ENCODE peak calls at places on chromosomes 1 and 21, in four cellular contexts. C is astrocyte, E is left lung, H is PC-3. Z is an unnamed sample.

GRCh38 chr1:244603498-244603897 is 49.4 kb upstream of the DESI2 start:
- DNase-seq in C (no peak), E (no peak), H (peak; percentile 82), Z (no peak)

GRCh38 chr21:36847189-36847588 is 119.3 kb downstream of the HLCS start:
- DNase-seq in C (peak; percentile 72), E (no peak), H (peak; percentile 89), Z (peak; percentile 47)

GRCh38 chr1:208791458-208791857 is 547.3 kb upstream of the PLXNA2 start:
- DNase-seq in C (peak; percentile 36), E (no peak), H (peak; percentile 24), Z (no peak)

GRCh38 chr1:40630488-40631223 is 34.8 kb downstream of the RIMS3 start:
- DNase-seq in C (no peak), E (no peak), H (peak; percentile 25), Z (no peak)

GRCh38 chr21:44455524-44456206 is 355 bp downstream of the LRRC3 start:
- DNase-seq in C (no peak), E (peak; percentile 62), H (peak; percentile 49), Z (no peak)

GRCh38 chr1:151596166-151596933 is 15.5 kb upstream of the SNX27 start:
- DNase-seq in C (peak; percentile 65), E (no peak), H (peak; percentile 92), Z (no peak)

GRCh38 chr1:161702250-161702649 is 4.8 kb upstream of the FCRLA start:
- DNase-seq in C (no peak), E (no peak), H (peak; percentile 25), Z (no peak)

GRCh38 chr21:31945576-31945975 is 72.8 kb downstream of the HUNK start:
- DNase-seq in C (peak; percentile 55), E (no peak), H (peak; percentile 53), Z (peak; percentile 60)

GRCh38 chr1:6350416-6351088 is 43.0 kb downstream of the ACOT7 start:
- DNase-seq in C (no peak), E (peak; percentile 83), H (peak; percentile 82), Z (no peak)

GRCh38 chr1:224544711-224545110 is 71.4 kb upstream of the CNIH3 start:
- DNase-seq in C (no peak), E (no peak), H (no peak), Z (no peak)

GRCh38 chr21:42315296-42315891 is at the start of gene TFF3:
- DNase-seq in C (no peak), E (no peak), H (peak; percentile 25), Z (no peak)

GRCh38 chr1:159055181-159055621 is 21.4 kb downstream of the AIM2 start:
- DNase-seq in C (no peak), E (no peak), H (no peak), Z (no peak)

GRCh38 chr1:54853096-54853792 is 33.8 kb downstream of the DHCR24 start:
- DNase-seq in C (no peak), E (no peak), H (no peak), Z (no peak)

GRCh38 chr1:156489166-156489934 is 11.2 kb downstream of the MEF2D start:
- DNase-seq in C (no peak), E (no peak), H (no peak), Z (no peak)

GRCh38 chr1:51543877-51544276 is 24.8 kb upstream of the EPS15 start:
- DNase-seq in C (no peak), E (no peak), H (peak; percentile 63), Z (no peak)

GRCh38 chr1:62716397-62716796 is 28.2 kb upstream of the DOCK7 start:
- DNase-seq in C (no peak), E (no peak), H (no peak), Z (no peak)

GRCh38 chr1:178541829-178542553 is 29.1 kb downstream of the TEX35 start:
- DNase-seq in C (no peak), E (peak; percentile 66), H (peak; percentile 27), Z (no peak)

GRCh38 chr1:42743302-42744029 is 3.4 kb upstream of the CLDN19 start:
- DNase-seq in C (no peak), E (no peak), H (no peak), Z (no peak)

GRCh38 chr1:40665335-40666171 is at the start of gene RIMS3:
- DNase-seq in C (no peak), E (peak; percentile 85), H (peak; percentile 63), Z (no peak)

GRCh38 chr1:11501906-11502485 is 23.0 kb downstream of the DISP3 start:
- DNase-seq in C (no peak), E (no peak), H (no peak), Z (no peak)

GRCh38 chr1:145999321-146000024 is 3.1 kb upstream of the TXNIP start:
- DNase-seq in C (no peak), E (no peak), H (peak; percentile 39), Z (no peak)

GRCh38 chr1:233982827-233983518 is 78.5 kb downstream of the SLC35F3 start:
- DNase-seq in C (no peak), E (no peak), H (no peak), Z (no peak)

GRCh38 chr1:31762726-31763670 is 1.1 kb downstream of the ADGRB2 start:
- DNase-seq in C (no peak), E (peak; percentile 56), H (peak; percentile 76), Z (no peak)

GRCh38 chr1:156346636-156347035 is 8.3 kb downstream of the TSACC start:
- DNase-seq in C (peak; percentile 49), E (no peak), H (no peak), Z (peak; percentile 55)

GRCh38 chr1:65881070-65881594 is 88.4 kb downstream of the PDE4B start:
- DNase-seq in C (peak; percentile 48), E (no peak), H (no peak), Z (no peak)

GRCh38 chr21:37047079-37047478 is 25.8 kb downstream of the PIGP start:
- DNase-seq in C (no peak), E (no peak), H (peak; percentile 83), Z (no peak)

GRCh38 chr1:233233508-233234040 is 62.0 kb downstream of the PCNX2 start:
- DNase-seq in C (no peak), E (no peak), H (no peak), Z (no peak)

GRCh38 chr21:39849014-39849655 is 18.1 kb upstream of the PCP4 start:
- DNase-seq in C (peak; percentile 74), E (no peak), H (no peak), Z (no peak)

GRCh38 chr21:44065428-44065827 is 41.8 kb upstream of the PWP2 start:
- DNase-seq in C (peak; percentile 9), E (peak; percentile 47), H (no peak), Z (no peak)

GRCh38 chr1:4654764-4655673 is 610 bp downstream of the AJAP1 start:
- DNase-seq in C (no peak), E (no peak), H (no peak), Z (no peak)

GRCh38 chr1:218817747-218818146 is 355.9 kb upstream of the LYPLAL1 start:
- DNase-seq in C (no peak), E (no peak), H (no peak), Z (no peak)

GRCh38 chr1:60088620-60089155 is 15.1 kb upstream of the C1orf87 start:
- DNase-seq in C (no peak), E (no peak), H (peak; percentile 30), Z (no peak)

GRCh38 chr1:64172458-64172983 is 30.9 kb upstream of the UBE2U start:
- DNase-seq in C (peak; percentile 39), E (no peak), H (peak; percentile 91), Z (no peak)

GRCh38 chr1:4973341-4973740 is 318.9 kb downstream of the AJAP1 start:
- DNase-seq in C (no peak), E (no peak), H (no peak), Z (no peak)

GRCh38 chr1:205998457-205999241 is 4.5 kb downstream of the RAB7B start:
- DNase-seq in C (no peak), E (no peak), H (no peak), Z (no peak)

GRCh38 chr1:199691540-199691939 is 336.0 kb upstream of the NR5A2 start:
- DNase-seq in C (peak; percentile 91), E (no peak), H (peak; percentile 65), Z (peak; percentile 65)

GRCh38 chr1:88990426-88990825 is 2.0 kb downstream of the KYAT3 start:
- DNase-seq in C (no peak), E (no peak), H (no peak), Z (no peak)
- H3K4me3 ChIP-seq in C (no peak overlapping the region), E (no peak overlapping the region), H (peak overlapping the region; percentile 77), Z (no peak overlapping the region)

DNA sequence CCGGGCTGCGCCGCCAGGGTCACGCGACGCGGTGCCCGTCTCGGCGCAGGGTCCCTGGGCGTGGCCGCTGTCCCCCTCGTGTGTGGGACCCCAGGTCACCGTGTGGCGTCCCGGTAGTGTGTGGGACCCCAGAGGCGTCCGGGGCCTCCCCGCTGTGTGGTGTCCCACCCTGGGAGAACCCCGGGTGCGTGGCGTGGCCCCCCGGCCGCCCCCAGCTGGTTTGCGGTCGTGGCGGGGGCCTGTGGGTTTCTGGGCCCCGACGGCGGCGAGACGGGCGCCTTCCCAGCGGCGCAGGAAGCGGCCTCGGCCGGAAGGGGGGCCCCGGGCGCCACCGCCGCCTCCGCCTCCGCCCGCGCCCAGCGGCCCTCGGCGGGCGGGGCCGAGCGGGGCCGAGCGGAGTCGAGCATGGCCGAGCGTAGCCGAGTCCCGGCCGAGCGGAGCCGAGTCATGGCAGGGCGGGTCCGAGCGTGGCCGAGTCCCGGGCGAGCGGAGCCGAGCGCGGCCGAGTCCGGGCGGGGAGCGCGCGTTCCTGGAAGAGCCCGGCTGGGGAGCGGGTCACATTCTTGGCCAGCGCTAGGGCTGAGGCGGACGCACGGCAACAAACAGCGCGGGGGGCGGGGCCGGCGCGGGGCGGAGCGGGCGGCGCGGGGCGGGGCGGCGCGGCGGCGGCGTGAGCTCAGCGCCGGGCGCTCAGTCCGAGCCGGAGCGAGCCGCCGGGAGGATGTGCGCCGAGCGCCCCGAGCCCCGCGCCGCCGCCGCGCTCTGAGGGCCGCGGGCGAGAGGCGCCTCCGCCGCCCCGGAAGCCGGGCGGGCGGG is 570 bp upstream of the SKI start:
- DNase-seq in C (peak; percentile 83), E (peak; percentile 95), H (peak; percentile 99), Z (no peak)
- TF ChIP-seq CTCF in C (no peak), E (no peak), H (no peak), Z (no peak)

GRCh38 chr1:109111386-109112055 is 2.4 kb upstream of the ELAPOR1 start:
- DNase-seq in C (no peak), E (no peak), H (no peak), Z (no peak)
- H3K4me3 ChIP-seq in C (no peak overlapping the region), E (no peak overlapping the region), H (no peak overlapping the region), Z (no peak overlapping the region)

GRCh38 chr1:203217668-203218067 is 11.8 kb downstream of the CHIT1 start:
- DNase-seq in C (no peak), E (no peak), H (no peak), Z (no peak)

GRCh38 chr1:203219171-203219570 is 10.3 kb downstream of the CHIT1 start:
- DNase-seq in C (no peak), E (no peak), H (no peak), Z (no peak)

GRCh38 chr1:203216274-203217138 is 13.0 kb downstream of the CHIT1 start:
- DNase-seq in C (peak; percentile 20), E (peak; percentile 45), H (peak; percentile 88), Z (no peak)

GRCh38 chr1:203215573-203215972 is 13.9 kb downstream of the CHIT1 start:
- DNase-seq in C (no peak), E (no peak), H (no peak), Z (no peak)

DNA sequence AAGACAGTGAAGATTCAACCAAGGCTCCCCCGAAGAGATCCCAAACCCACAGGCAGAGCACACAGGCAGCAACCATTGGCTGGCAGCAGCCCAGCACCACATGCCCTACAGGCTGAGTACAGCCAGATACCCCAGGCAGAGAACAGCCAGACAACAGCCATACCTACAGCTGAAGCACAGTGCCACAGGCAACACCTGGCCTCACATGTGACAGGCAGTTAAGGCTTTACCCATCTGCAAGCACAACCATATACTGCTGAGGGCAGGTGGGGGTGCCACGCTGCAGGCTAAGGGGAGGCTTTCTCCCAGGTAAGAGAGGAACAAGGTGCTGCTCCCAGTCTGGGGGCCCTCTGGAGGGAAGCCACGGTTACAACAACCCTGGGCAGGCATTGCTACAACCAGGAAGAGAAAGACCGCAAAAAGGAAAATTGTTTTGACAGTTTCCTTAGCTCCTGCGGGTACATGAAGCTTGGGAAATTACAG is 12.3 kb downstream of the CHIT1 start:
- DNase-seq in C (no peak), E (no peak), H (peak; percentile 30), Z (no peak)
- TF ChIP-seq CTCF in C (no peak), E (no peak), H (peak; percentile 45), Z (no peak)